ENCODE peak calls at places on chromosomes 13 and 19, in five cellular contexts. O is uterus, V is transverse colon, X is H54, G is heart left ventricle. K is an unnamed sample.

GRCh38 chr19:23273594-23274412 is 23.6 kb upstream of the ZNF724 start:
- DNase-seq in O (peak), X (peak), G (peak), V (peak), K (peak)

GRCh38 chr13:84192125-84192524 is 309.9 kb upstream of the SLITRK1 start:
- DNase-seq in X (peak), V (no peak), O (no peak), G (no peak), K (no peak)

GRCh38 chr13:26247011-26247410 is 6.9 kb upstream of the CDK8 start:
- DNase-seq in O (no peak), X (no peak), G (no peak), V (no peak), K (no peak)

GRCh38 chr19:19410553-19411550 is 5.4 kb downstream of the GATAD2A start:
- DNase-seq in G (no peak), X (no peak), O (no peak), V (no peak), K (no peak)

GRCh38 chr13:60134376-60134775 is 29.4 kb downstream of the DIAPH3 start:
- DNase-seq in O (no peak), V (no peak), X (no peak), G (no peak), K (no peak)

GRCh38 chr19:18322318-18322758 is 538 bp downstream of the LSM4 start:
- DNase-seq in V (peak), X (no peak), G (peak), O (no peak), K (peak)

GRCh38 chr19:50835785-50836542 is 2.6 kb upstream of the KLK15 start:
- DNase-seq in O (no peak), G (peak), X (peak), V (peak), K (peak)

GRCh38 chr13:87889241-87889640 is 218.1 kb downstream of the SLITRK5 start:
- DNase-seq in X (no peak), G (no peak), V (no peak), O (no peak), K (no peak)

GRCh38 chr13:43608400-43609137 is 178.2 kb downstream of the ENOX1 start:
- DNase-seq in V (no peak), X (no peak), G (no peak), O (no peak), K (no peak)

GRCh38 chr13:36323951-36324566 is 22.1 kb downstream of the SPART start:
- DNase-seq in V (no peak), O (no peak), G (no peak), X (no peak), K (no peak)

GRCh38 chr19:18349524-18350128 is 9.2 kb downstream of the PGPEP1 start:
- DNase-seq in X (peak), G (peak), O (peak), V (peak), K (peak)

GRCh38 chr13:40503966-40504591 is 162.4 kb downstream of the FOXO1 start:
- DNase-seq in X (peak), V (no peak), O (no peak), G (no peak), K (no peak)

GRCh38 chr19:58354478-58355030 is 1.3 kb upstream of the A1BG start:
- DNase-seq in V (no peak), X (no peak), O (no peak), G (no peak), K (no peak)

GRCh38 chr19:42191855-42192254 is 25.6 kb downstream of the DEDD2 start:
- DNase-seq in X (peak), V (peak), O (no peak), G (no peak), K (no peak)

GRCh38 chr13:28355046-28355821 is 139.7 kb downstream of the FLT1 start:
- DNase-seq in X (no peak), G (no peak), O (no peak), V (no peak), K (no peak)

GRCh38 chr19:14165986-14166385 is 29.6 kb upstream of the ASF1B start:
- DNase-seq in O (no peak), V (no peak), G (no peak), X (no peak), K (no peak)

GRCh38 chr13:106503730-106504129 is 31.7 kb downstream of the EFNB2 start:
- DNase-seq in G (no peak), V (no peak), X (no peak), O (no peak), K (no peak)

GRCh38 chr13:44224433-44225149 is 149.0 kb upstream of the SERP2 start:
- DNase-seq in V (no peak), G (peak), O (peak), X (no peak), K (no peak)

GRCh38 chr13:92355213-92355612 is 871.4 kb upstream of the GPC6 start:
- DNase-seq in G (no peak), V (peak), O (no peak), X (no peak), K (no peak)

GRCh38 chr19:38298841-38299680 is 5.0 kb upstream of the C19orf33 start:
- DNase-seq in O (no peak), V (no peak), G (no peak), X (no peak), K (no peak)

GRCh38 chr19:10070730-10071446 is 15.2 kb upstream of the SHFL start:
- DNase-seq in O (no peak), V (no peak), G (no peak), X (no peak), K (no peak)

GRCh38 chr19:56301886-56302620 is 12.6 kb downstream of the ZSCAN5A start:
- DNase-seq in X (no peak), G (no peak), O (no peak), V (no peak), K (no peak)

GRCh38 chr13:26946675-26947342 is 186.2 kb upstream of the GPR12 start:
- DNase-seq in X (peak), V (no peak), G (no peak), O (no peak), K (no peak)

GRCh38 chr19:47155141-47155540 is 24.5 kb downstream of the SAE1 start:
- DNase-seq in G (peak), O (no peak), X (no peak), V (peak), K (no peak)

GRCh38 chr13:113597386-113598080 is 13.0 kb downstream of the TFDP1 start:
- DNase-seq in G (no peak), O (no peak), V (no peak), X (no peak), K (no peak)

GRCh38 chr13:29594310-29594709 is 1.2 kb downstream of the SLC7A1 start:
- DNase-seq in G (no peak), O (peak), V (peak), X (peak), K (peak)

GRCh38 chr13:38394777-38395504 is 45.3 kb downstream of the UFM1 start:
- DNase-seq in O (no peak), X (no peak), V (no peak), G (no peak), K (no peak)

GRCh38 chr13:113065406-113066141 is 40.0 kb upstream of the F7 start:
- DNase-seq in X (no peak), O (no peak), V (no peak), G (no peak), K (no peak)

GRCh38 chr19:49224856-49225255 is 67.3 kb downstream of the TRPM4 start:
- DNase-seq in X (peak), G (no peak), O (no peak), V (peak), K (no peak)

GRCh38 chr13:108797354-108797753 is 167.9 kb downstream of the MYO16 start:
- DNase-seq in X (no peak), V (no peak), O (no peak), G (no peak), K (no peak)

GRCh38 chr13:88979465-88980180 is 1308.5 kb downstream of the SLITRK5 start:
- DNase-seq in G (peak), X (no peak), O (no peak), V (no peak), K (no peak)

GRCh38 chr13:37132211-37132610 is 26.7 kb upstream of the CSNK1A1L start:
- DNase-seq in O (no peak), G (no peak), V (no peak), X (no peak), K (no peak)

GRCh38 chr19:30596813-30597399 is 224.7 kb downstream of the ZNF536 start:
- DNase-seq in O (no peak), X (no peak), V (no peak), G (no peak), K (no peak)

GRCh38 chr13:30371649-30372265 is 50.5 kb upstream of the UBE2L5 start:
- DNase-seq in O (no peak), V (peak), X (peak), G (no peak), K (peak)

GRCh38 chr19:46000497-46001246 is 5.4 kb downstream of the CCDC61 start:
- DNase-seq in G (no peak), O (no peak), X (no peak), V (peak), K (peak)

GRCh38 chr19:10353793-10354391 is 14.5 kb upstream of the ICAM3 start:
- DNase-seq in O (peak), V (peak), X (no peak), G (peak), K (no peak)

GRCh38 chr13:31846182-31846938 is 107.0 kb downstream of the RXFP2 start:
- DNase-seq in X (peak), O (peak), G (peak), V (peak), K (peak)
- TF ChIP-seq POLR2A in X (no peak), O (peak), G (peak), V (no peak), K (no peak)

DNA sequence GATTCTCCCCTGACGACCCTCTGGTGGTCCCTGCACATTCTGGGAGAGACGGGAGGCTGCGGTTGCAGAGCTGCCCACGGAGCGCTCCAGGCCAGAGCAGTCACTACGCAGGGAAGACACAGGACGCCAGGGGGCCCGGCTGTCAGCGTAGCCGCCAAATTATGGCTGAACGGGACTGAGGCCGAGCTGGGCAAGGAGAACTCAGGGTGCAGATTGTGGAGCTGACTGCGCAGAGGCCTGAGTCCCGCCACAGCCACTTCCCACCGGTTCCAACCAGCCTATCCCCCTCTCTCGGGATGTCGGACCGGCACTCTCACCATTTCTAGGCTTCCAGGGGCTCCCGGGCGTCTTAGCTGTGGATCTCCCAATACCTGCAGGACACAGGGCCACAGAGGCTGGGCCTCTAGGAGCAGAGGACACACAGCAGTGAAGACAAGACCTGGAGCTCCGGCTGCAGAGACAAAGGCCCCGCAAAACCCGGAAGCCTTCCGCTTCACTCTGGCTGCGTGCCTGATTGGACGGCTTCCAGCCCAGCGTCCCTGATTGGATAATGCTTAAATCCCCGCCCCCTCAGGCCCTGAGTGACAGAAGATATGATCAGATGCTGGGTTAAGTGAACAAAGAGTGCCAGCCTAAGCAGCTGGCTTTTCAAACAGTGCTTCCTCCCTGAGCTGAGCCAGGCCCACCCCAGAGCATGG is at the start of gene ZNF737:
- DNase-seq in O (peak), X (peak), V (peak), G (peak), K (peak)
- TF ChIP-seq POLR2A in O (peak), X (no peak), V (peak), G (peak), K (peak)

DNA sequence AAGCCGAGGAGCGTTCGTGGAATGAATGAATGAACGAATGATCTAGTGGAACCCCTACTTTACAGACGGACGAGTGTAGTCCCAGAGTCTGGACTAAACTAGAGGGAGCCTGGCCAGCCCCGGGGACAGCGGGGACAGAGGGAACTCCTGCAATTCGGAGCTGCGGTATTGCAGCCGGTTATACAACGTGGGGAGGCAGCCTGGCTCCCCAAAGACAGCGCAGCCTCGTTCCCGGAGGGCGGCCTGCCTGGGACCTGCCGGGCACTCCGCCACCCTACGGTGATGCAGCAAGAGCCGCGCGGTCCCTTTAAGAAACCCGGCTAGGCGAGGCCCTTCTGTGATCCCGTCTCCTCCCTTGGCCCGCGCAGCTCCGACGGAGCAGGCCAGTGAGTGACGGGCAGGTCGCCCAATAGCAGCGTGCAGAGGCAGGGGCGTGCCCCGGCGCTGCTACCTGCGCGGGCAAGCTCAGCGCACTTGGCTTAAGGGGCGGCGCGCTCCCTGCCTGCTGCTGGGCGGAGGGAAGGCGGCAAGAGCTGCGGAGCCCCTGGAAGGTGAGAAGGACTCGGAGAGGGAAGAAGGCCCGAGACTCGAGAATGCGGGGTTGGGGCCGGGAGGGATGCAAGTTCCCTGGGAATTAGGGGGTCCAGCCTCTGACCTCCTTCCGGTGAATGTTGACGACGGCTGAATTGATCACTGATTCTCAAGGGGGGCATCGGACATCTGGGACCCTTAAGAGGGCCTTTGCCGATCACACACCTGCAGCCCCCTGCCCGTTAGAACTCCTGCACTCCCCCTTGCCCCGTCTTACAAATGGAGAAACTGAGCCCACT is at the start of gene ABCA7:
- DNase-seq in V (peak), X (peak), G (peak), O (peak), K (peak)
- TF ChIP-seq POLR2A in V (peak), X (peak), G (peak), O (peak), K (peak)

GRCh38 chr13:99312493-99312883 is 5.3 kb upstream of the GPR183 start:
- DNase-seq in V (peak), X (no peak), O (peak), G (peak), K (no peak)
- TF ChIP-seq POLR2A in V (peak), X (no peak), O (no peak), G (no peak), K (no peak)

K was measured in Peyer's patch.